ENCODE peak calls at places on chromosomes 2 and 18, in seven cellular contexts. V, Y, U, B, N, K and G are unnamed samples. For H3K27me3, the result is how much of the 10 kb centered on the place peaks cover.

GRCh38 chr2:56540467-56540866 is 356.7 kb downstream of the CCDC85A start:
- DNase-seq in V (no peak), Y (no peak), U (no peak), B (no peak), N (no peak), K (no peak), G (no peak)

GRCh38 chr2:177393381-177393780 is 808 bp downstream of the AGPS start:
- DNase-seq in V (no peak), Y (peak), U (no peak), B (no peak), N (peak), K (peak), G (no peak)

GRCh38 chr2:20781656-20782265 is 41.1 kb downstream of the LDAH start:
- DNase-seq in V (no peak), Y (peak), U (no peak), B (no peak), N (peak), K (peak), G (no peak)

GRCh38 chr2:176589956-176590509 is 320.8 kb downstream of the MTX2 start:
- DNase-seq in V (no peak), Y (no peak), U (no peak), B (no peak), N (no peak), K (no peak), G (no peak)

GRCh38 chr2:238163494-238164198 is 4.9 kb downstream of the ERFE start:
- DNase-seq in V (peak), Y (no peak), U (no peak), B (no peak), N (no peak), K (peak), G (no peak)

GRCh38 chr18:62744076-62744705 is 28.9 kb downstream of the PHLPP1 start:
- DNase-seq in V (no peak), Y (peak), U (no peak), B (no peak), N (peak), K (peak), G (no peak)

GRCh38 chr2:21607568-21607967 is 483.8 kb downstream of the TDRD15 start:
- DNase-seq in V (no peak), Y (no peak), U (no peak), B (no peak), N (no peak), K (no peak), G (no peak)

GRCh38 chr2:195437521-195437920 is 219.5 kb upstream of the SLC39A10 start:
- DNase-seq in V (no peak), Y (no peak), U (no peak), B (no peak), N (no peak), K (no peak), G (no peak)

GRCh38 chr2:26757873-26758789 is 6.0 kb upstream of the SLC35F6 start:
- DNase-seq in V (no peak), Y (peak), U (no peak), B (no peak), N (peak), K (peak), G (no peak)

GRCh38 chr2:37302701-37303252 is 21.9 kb downstream of the PRKD3 start:
- DNase-seq in V (no peak), Y (no peak), U (no peak), B (no peak), N (no peak), K (no peak), G (no peak)

GRCh38 chr2:209472386-209472832 is 48.6 kb downstream of the MAP2 start:
- DNase-seq in V (no peak), Y (peak), U (no peak), B (no peak), N (peak), K (peak), G (no peak)

GRCh38 chr2:140270229-140270628 is 1490.0 kb upstream of the NXPH2 start:
- DNase-seq in V (no peak), Y (no peak), U (no peak), B (no peak), N (no peak), K (no peak), G (no peak)

GRCh38 chr2:62578837-62579640 is 73.0 kb upstream of the TMEM17 start:
- DNase-seq in V (no peak), Y (peak), U (no peak), B (no peak), N (peak), K (peak), G (no peak)

GRCh38 chr2:227504700-227505099 is 32.7 kb downstream of the AGFG1 start:
- DNase-seq in V (no peak), Y (no peak), U (no peak), B (no peak), N (no peak), K (no peak), G (no peak)

GRCh38 chr2:78486565-78486964 is 538.9 kb upstream of the REG3G start:
- DNase-seq in V (no peak), Y (no peak), U (no peak), B (no peak), N (no peak), K (no peak), G (no peak)

GRCh38 chr2:188813315-188813714 is 160.9 kb upstream of the COL3A1 start:
- DNase-seq in V (no peak), Y (peak), U (no peak), B (no peak), N (peak), K (peak), G (no peak)

GRCh38 chr2:201769664-201770373 is 10.9 kb downstream of the ALS2 start:
- DNase-seq in V (no peak), Y (no peak), U (no peak), B (no peak), N (no peak), K (no peak), G (no peak)

GRCh38 chr2:12110074-12110473 is 363.6 kb downstream of the LPIN1 start:
- DNase-seq in V (no peak), Y (peak), U (no peak), B (no peak), N (no peak), K (no peak), G (no peak)

GRCh38 chr18:12657048-12657848 is 659 bp downstream of the SPIRE1 start:
- DNase-seq in V (no peak), Y (peak), U (peak), B (no peak), N (peak), K (peak), G (no peak)

GRCh38 chr2:215773728-215774127 is 239.6 kb downstream of the MREG start:
- DNase-seq in V (no peak), Y (peak), U (no peak), B (no peak), N (peak), K (peak), G (no peak)

GRCh38 chr18:55477537-55478300 is 110.3 kb downstream of the TCF4 start:
- DNase-seq in V (no peak), Y (no peak), U (no peak), B (no peak), N (peak), K (peak), G (no peak)

GRCh38 chr2:201938151-201938815 is 95.4 kb upstream of the FZD7 start:
- DNase-seq in V (no peak), Y (peak), U (no peak), B (no peak), N (no peak), K (peak), G (no peak)

GRCh38 chr18:48032876-48033769 is 102.7 kb upstream of the SMAD2 start:
- DNase-seq in V (peak), Y (peak), U (no peak), B (no peak), N (peak), K (peak), G (no peak)

GRCh38 chr2:164692114-164692513 is 70.8 kb upstream of the GRB14 start:
- DNase-seq in V (no peak), Y (no peak), U (no peak), B (no peak), N (no peak), K (peak), G (no peak)

GRCh38 chr2:131426727-131427126 is 49.2 kb upstream of the TUBA3D start:
- DNase-seq in V (no peak), Y (no peak), U (no peak), B (no peak), N (no peak), K (no peak), G (no peak)
- H3K27me3 ChIP-seq in V (half or more), Y (half or more), U (under half), B (under half), N (half or more), K (under half), G (half or more)

GRCh38 chr18:11293794-11294193 is 144.4 kb upstream of the PIEZO2 start:
- DNase-seq in V (no peak), Y (no peak), U (no peak), B (no peak), N (no peak), K (no peak), G (no peak)
- H3K27me3 ChIP-seq in V (under half), Y (under half), U (under half), B (under half), N (half or more), K (under half), G (under half)

GRCh38 chr18:61091379-61091778 is 241.9 kb upstream of the CDH20 start:
- DNase-seq in V (no peak), Y (no peak), U (no peak), B (no peak), N (no peak), K (no peak), G (no peak)

GRCh38 chr18:61093967-61094366 is 239.3 kb upstream of the CDH20 start:
- DNase-seq in V (no peak), Y (no peak), U (no peak), B (no peak), N (no peak), K (no peak), G (no peak)

GRCh38 chr18:61096231-61096630 is 237.0 kb upstream of the CDH20 start:
- DNase-seq in V (no peak), Y (no peak), U (no peak), B (no peak), N (no peak), K (no peak), G (no peak)
- H3K27me3 ChIP-seq in V (under half), Y (under half), U (under half), B (under half), N (half or more), K (under half), G (under half)

GRCh38 chr2:118807668-118808428 is 39.6 kb downstream of the EN1 start:
- DNase-seq in V (no peak), Y (no peak), U (no peak), B (no peak), N (no peak), K (no peak), G (no peak)

GRCh38 chr2:118806797-118807667 is 40.4 kb downstream of the EN1 start:
- DNase-seq in V (no peak), Y (no peak), U (no peak), B (no peak), N (no peak), K (peak), G (no peak)

GRCh38 chr2:118810766-118811165 is 36.7 kb downstream of the EN1 start:
- DNase-seq in V (no peak), Y (no peak), U (no peak), B (no peak), N (no peak), K (no peak), G (no peak)

GRCh38 chr2:118811514-118811913 is 35.9 kb downstream of the EN1 start:
- DNase-seq in V (no peak), Y (no peak), U (no peak), B (no peak), N (no peak), K (no peak), G (no peak)

DNA sequence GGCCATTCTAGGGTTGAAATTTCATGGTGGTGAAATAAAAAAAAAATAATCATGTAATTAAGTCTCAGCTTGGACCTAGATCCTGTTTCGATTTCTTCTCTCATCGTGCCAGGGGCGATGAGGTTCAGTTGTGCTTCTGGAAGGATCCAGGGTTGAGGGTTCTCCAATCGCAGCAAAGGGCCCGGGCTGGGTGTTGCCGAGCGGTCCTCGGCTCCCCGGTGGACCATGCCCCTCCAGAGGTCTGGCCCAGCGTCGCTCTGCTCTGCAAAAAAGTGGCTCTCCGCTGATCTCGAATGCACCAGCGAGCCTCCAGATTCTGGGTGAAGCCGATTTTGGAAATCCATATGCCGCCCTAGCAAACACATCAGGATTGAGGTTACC is 39.0 kb downstream of the EN1 start:
- DNase-seq in V (no peak), Y (no peak), U (no peak), B (no peak), N (no peak), K (peak), G (no peak)
- H3K27me3 ChIP-seq in V (under half), Y (under half), U (under half), B (half or more), N (half or more), K (under half), G (under half)